ENCODE peak calls at places on chromosomes 2 and 18, in five cellular contexts. T is activated naive CD8-positive, alpha-beta T cell treated with anti-CD3 and anti-CD28 coated beads for 36 hours; H is ecto neural progenitor cell; D is Peyer's patch; Z is left cardiac atrium. M is an unnamed sample.

GRCh38 chr2:127627740-127628571 is 18.0 kb upstream of the GPR17 start:
- DNase-seq in H (no peak), T (no peak), Z (peak), D (no peak), M (no peak)

GRCh38 chr2:191538334-191538910 is 139.5 kb upstream of the NABP1 start:
- DNase-seq in H (no peak), D (no peak), Z (no peak), T (no peak), M (no peak)

GRCh38 chr2:127844973-127845372 is 13.0 kb downstream of the POLR2D start:
- DNase-seq in H (no peak), D (no peak), T (no peak), Z (no peak), M (no peak)

GRCh38 chr2:45826889-45827635 is 175.6 kb downstream of the PRKCE start:
- DNase-seq in Z (peak), D (no peak), H (no peak), T (no peak), M (no peak)

GRCh38 chr2:239181601-239182471 is 219.0 kb downstream of the HDAC4 start:
- DNase-seq in H (no peak), T (no peak), D (no peak), Z (peak), M (no peak)

GRCh38 chr2:225354281-225354774 is 45.2 kb upstream of the NYAP2 start:
- DNase-seq in Z (no peak), H (peak), D (no peak), T (no peak), M (no peak)

GRCh38 chr18:76480913-76481312 is 14.1 kb downstream of the ZNF516 start:
- DNase-seq in D (no peak), Z (no peak), T (no peak), H (peak), M (no peak)

GRCh38 chr2:40450066-40450841 is 1.6 kb downstream of the SLC8A1 start:
- DNase-seq in D (no peak), T (no peak), Z (no peak), H (no peak), M (no peak)

GRCh38 chr2:155546715-155547555 is 785.6 kb downstream of the NR4A2 start:
- DNase-seq in H (no peak), T (no peak), D (no peak), Z (no peak), M (no peak)

GRCh38 chr2:55786286-55786685 is 92.6 kb upstream of the PNPT1 start:
- DNase-seq in T (no peak), Z (no peak), D (no peak), H (no peak), M (no peak)

GRCh38 chr2:217364224-217364623 is 504.4 kb upstream of the TNP1 start:
- DNase-seq in T (no peak), Z (no peak), D (no peak), H (no peak), M (no peak)

GRCh38 chr2:67476808-67477790 is 80.0 kb downstream of the ETAA1 start:
- DNase-seq in T (no peak), Z (peak), D (no peak), H (no peak), M (no peak)

GRCh38 chr2:34242741-34243123 is 643.6 kb upstream of the FAM98A start:
- DNase-seq in H (no peak), T (no peak), Z (no peak), D (no peak), M (no peak)

GRCh38 chr2:226185613-226186211 is 613.9 kb downstream of the IRS1 start:
- DNase-seq in T (no peak), Z (no peak), H (no peak), D (no peak), M (no peak)

GRCh38 chr2:18855027-18855426 is 265.7 kb upstream of the NT5C1B start:
- DNase-seq in H (no peak), T (no peak), D (no peak), Z (no peak), M (no peak)

GRCh38 chr2:16093639-16094447 is 153.5 kb downstream of the MYCN start:
- DNase-seq in T (no peak), H (no peak), Z (no peak), D (no peak), M (no peak)

GRCh38 chr2:42009657-42010580 is 37.9 kb upstream of the PKDCC start:
- DNase-seq in Z (no peak), H (no peak), D (no peak), T (peak), M (peak)

GRCh38 chr18:8890957-8891464 is 185.7 kb downstream of the MTCL1 start:
- DNase-seq in T (no peak), Z (no peak), H (no peak), D (no peak), M (no peak)

GRCh38 chr2:112029164-112029563 is 25.9 kb upstream of the TMEM87B start:
- DNase-seq in H (no peak), Z (no peak), T (no peak), D (no peak), M (no peak)

GRCh38 chr2:230614913-230615332 is 97.7 kb upstream of the CAB39 start:
- DNase-seq in H (no peak), D (peak), Z (no peak), T (peak), M (peak)

GRCh38 chr2:159846564-159846963 is 48.6 kb upstream of the CD302 start:
- DNase-seq in T (no peak), D (no peak), H (no peak), Z (no peak), M (no peak)

GRCh38 chr2:224885836-224886547 is 156.3 kb downstream of the DOCK10 start:
- DNase-seq in H (no peak), D (no peak), T (no peak), Z (no peak), M (no peak)

GRCh38 chr2:145108385-145108784 is 588.5 kb upstream of the ZEB2 start:
- DNase-seq in H (peak), T (no peak), D (no peak), Z (no peak), M (no peak)

GRCh38 chr18:31667185-31667584 is 17.2 kb downstream of the B4GALT6 start:
- DNase-seq in D (no peak), T (no peak), H (no peak), Z (no peak), M (no peak)

GRCh38 chr2:84904717-84905174 is 710 bp upstream of the TMSB10 start:
- DNase-seq in D (peak), Z (peak), T (peak), H (peak), M (peak)

GRCh38 chr2:82182270-82182669 is 1877.7 kb upstream of the LRRTM1 start:
- DNase-seq in T (no peak), H (no peak), Z (no peak), D (no peak), M (no peak)

GRCh38 chr18:75438891-75439290 is 11.4 kb upstream of the SMIM21 start:
- DNase-seq in H (no peak), D (no peak), Z (no peak), T (no peak), M (no peak)

GRCh38 chr18:22228930-22229329 is 59.5 kb downstream of the GATA6 start:
- DNase-seq in D (no peak), Z (no peak), T (no peak), H (no peak), M (no peak)

GRCh38 chr2:68428132-68428531 is 39.0 kb downstream of the FBXO48 start:
- DNase-seq in T (no peak), D (no peak), Z (no peak), H (no peak), M (no peak)

GRCh38 chr2:65049010-65049639 is 7.1 kb upstream of the CEP68 start:
- DNase-seq in D (no peak), Z (no peak), H (no peak), T (no peak), M (peak)

GRCh38 chr2:134027980-134028379 is 225.9 kb upstream of the MGAT5 start:
- DNase-seq in Z (peak), D (no peak), T (no peak), H (no peak), M (no peak)

GRCh38 chr2:33219850-33220275 is 256.6 kb upstream of the RASGRP3 start:
- DNase-seq in Z (no peak), T (no peak), D (no peak), H (no peak), M (no peak)

GRCh38 chr2:151905963-151906632 is 77.9 kb upstream of the ARL5A start:
- DNase-seq in D (no peak), T (no peak), H (no peak), Z (no peak), M (no peak)

GRCh38 chr18:48886520-48887293 is 64.1 kb downstream of the SMAD7 start:
- DNase-seq in D (no peak), H (no peak), Z (peak), T (no peak), M (no peak)

GRCh38 chr2:226378733-226379132 is 420.9 kb downstream of the IRS1 start:
- DNase-seq in Z (no peak), H (no peak), T (no peak), D (no peak), M (no peak)

GRCh38 chr2:23939054-23939436 is 1.2 kb upstream of the UBXN2A start:
- DNase-seq in H (no peak), Z (no peak), D (no peak), T (no peak), M (no peak)

GRCh38 chr2:235416816-235417499 is 76.9 kb upstream of the AGAP1 start:
- DNase-seq in T (no peak), Z (no peak), D (no peak), H (no peak), M (no peak)

M was measured in activated naive CD4-positive, alpha-beta T cell treated with anti-CD3 and anti-CD28 coated beads for 36 hours.